ENCODE peak calls at places on chromosomes 13 and 19, in eight cellular contexts. I is stimulated activated CD4-positive, alpha-beta T cell treated with anti-CD3 and anti-CD28 coated beads, TNF-alpha, amount 100 ng/mL, for 24 hours; T is activated CD4-positive, alpha-beta T cell treated with anti-CD3 and anti-CD28 coated beads, Interleukin-2, amount 50 U/mL, for 24 hours; X is iris pigment epithelial cell; E is T follicular helper cell; R is fibroblast of mammary gland; P is midbrain; Y is EH. W is an unnamed sample.

GRCh38 chr13:53064721-53065120 is 36.1 kb downstream of the OLFM4 start:
- DNase-seq in T (no peak), R (peak; percentile 8), X (no peak), E (no peak), P (no peak), Y (no peak), I (no peak), W (no peak)

GRCh38 chr19:6048808-6049405 is 61.4 kb downstream of the RFX2 start:
- DNase-seq in T (peak; percentile 41), P (peak; percentile 70), E (peak; percentile 66), Y (peak; percentile 77), R (peak; percentile 68), X (peak; percentile 56), I (peak; percentile 70), W (peak; percentile 80)

GRCh38 chr13:57128909-57129308 is 11.8 kb upstream of the PRR20A start:
- DNase-seq in I (no peak), X (no peak), R (no peak), E (no peak), Y (no peak), T (no peak), P (no peak), W (no peak)

GRCh38 chr13:33271759-33272158 is 13.8 kb downstream of the STARD13 start:
- DNase-seq in I (no peak), E (no peak), X (no peak), R (peak; percentile 32), T (no peak), Y (no peak), P (no peak), W (no peak)

GRCh38 chr19:4831351-4832340 is at the start of gene TICAM1:
- DNase-seq in R (peak; percentile 40), T (peak; percentile 50), X (peak; percentile 76), E (peak; percentile 74), Y (peak; percentile 67), P (peak; percentile 7), I (peak; percentile 81), W (peak; percentile 74)

GRCh38 chr13:113216165-113217056 is 7.0 kb downstream of the CUL4A start:
- DNase-seq in X (peak; percentile 80), T (no peak), P (peak; percentile 27), E (no peak), R (peak; percentile 81), I (no peak), Y (peak; percentile 73), W (peak; percentile 64)

GRCh38 chr19:39166571-39167391 is 30.0 kb upstream of the NCCRP1 start:
- DNase-seq in I (no peak), E (no peak), X (peak; percentile 8), P (peak; percentile 5), Y (no peak), T (no peak), R (no peak), W (no peak)

GRCh38 chr13:113539822-113540221 is 44.7 kb upstream of the TFDP1 start:
- DNase-seq in P (no peak), X (no peak), E (no peak), I (no peak), T (no peak), R (peak; percentile 79), Y (no peak), W (no peak)

GRCh38 chr19:55173717-55174409 is 6.2 kb downstream of the SYT5 start:
- DNase-seq in T (no peak), Y (peak; percentile 92), R (peak; percentile 81), X (peak; percentile 78), P (no peak), E (peak; percentile 11), I (peak; percentile 57), W (peak; percentile 87)

GRCh38 chr19:1672038-1672768 is 19.8 kb upstream of the TCF3 start:
- DNase-seq in E (peak; percentile 25), I (peak; percentile 57), T (peak; percentile 45), R (peak; percentile 32), X (peak; percentile 45), Y (peak; percentile 47), P (no peak), W (peak; percentile 63)

GRCh38 chr19:15779756-15780476 is 7.5 kb upstream of the OR10H5 start:
- DNase-seq in R (peak; percentile 10), P (peak; percentile 89), I (no peak), T (no peak), E (no peak), X (peak; percentile 18), Y (no peak), W (peak; percentile 53)

GRCh38 chr13:114064516-114065140 is 67.8 kb downstream of the RASA3 start:
- DNase-seq in R (peak; percentile 43), P (peak; percentile 77), E (no peak), Y (peak; percentile 67), I (no peak), X (peak; percentile 38), T (no peak), W (peak; percentile 27)

GRCh38 chr19:2631213-2631821 is 71.2 kb downstream of the GNG7 start:
- DNase-seq in P (no peak), Y (peak; percentile 21), T (no peak), I (no peak), X (no peak), E (no peak), R (peak; percentile 46), W (no peak)

W was measured in Daoy.